ENCODE peak calls at places on chromosome 3, in eight cellular contexts. One of them, this sample, is unnamed.

GRCh38 chr3:75001330-75001729 is 386.9 kb upstream of the CNTN3 start:
- DNase-seq in K562: no peak
- DNase-seq in esophagus muscularis mucosa: no peak
- DNase-seq in stomach: no peak
- DNase-seq in HepG2: peak; percentile 1
- DNase-seq in spleen: no peak
- DNase-seq in endothelial cell of umbilical vein: no peak
- DNase-seq in breast epithelium: no peak
- DNase-seq in this sample: no peak

GRCh38 chr3:47016934-47017435 is 37.5 kb downstream of the NBEAL2 start:
- DNase-seq in esophagus muscularis mucosa: no peak
- DNase-seq in endothelial cell of umbilical vein: peak; percentile 18
- DNase-seq in spleen: no peak
- DNase-seq in stomach: no peak
- DNase-seq in K562: peak; percentile 85
- DNase-seq in HepG2: no peak
- DNase-seq in breast epithelium: no peak
- DNase-seq in this sample: no peak

GRCh38 chr3:99532246-99532645 is 106.1 kb upstream of the COL8A1 start:
- DNase-seq in breast epithelium: no peak
- DNase-seq in stomach: peak; percentile 40
- DNase-seq in endothelial cell of umbilical vein: peak; percentile 88
- DNase-seq in HepG2: peak; percentile 29
- DNase-seq in spleen: no peak
- DNase-seq in esophagus muscularis mucosa: no peak
- DNase-seq in K562: peak; percentile 7
- DNase-seq in this sample: no peak

GRCh38 chr3:179676081-179676480 is 23.2 kb downstream of the USP13 start:
- DNase-seq in endothelial cell of umbilical vein: no peak
- DNase-seq in breast epithelium: no peak
- DNase-seq in stomach: no peak
- DNase-seq in HepG2: no peak
- DNase-seq in K562: no peak
- DNase-seq in spleen: no peak
- DNase-seq in esophagus muscularis mucosa: no peak
- DNase-seq in this sample: no peak

GRCh38 chr3:108673988-108674661 is 83.1 kb downstream of the RETNLB start:
- DNase-seq in K562: no peak
- DNase-seq in esophagus muscularis mucosa: no peak
- DNase-seq in spleen: no peak
- DNase-seq in breast epithelium: no peak
- DNase-seq in stomach: no peak
- DNase-seq in HepG2: no peak
- DNase-seq in endothelial cell of umbilical vein: no peak
- DNase-seq in this sample: no peak

GRCh38 chr3:125192190-125193035 is 20.1 kb downstream of the SLC12A8 start:
- DNase-seq in esophagus muscularis mucosa: no peak
- DNase-seq in HepG2: no peak
- DNase-seq in spleen: no peak
- DNase-seq in stomach: no peak
- DNase-seq in breast epithelium: no peak
- DNase-seq in endothelial cell of umbilical vein: no peak
- DNase-seq in K562: no peak
- DNase-seq in this sample: no peak

GRCh38 chr3:32371466-32372212 is 20.0 kb upstream of the CMTM7 start:
- DNase-seq in stomach: no peak
- DNase-seq in esophagus muscularis mucosa: no peak
- DNase-seq in breast epithelium: no peak
- DNase-seq in K562: no peak
- DNase-seq in endothelial cell of umbilical vein: no peak
- DNase-seq in HepG2: no peak
- DNase-seq in spleen: no peak
- DNase-seq in this sample: no peak

GRCh38 chr3:50516048-50516871 is 12.8 kb upstream of the CACNA2D2 start:
- DNase-seq in breast epithelium: no peak
- DNase-seq in HepG2: peak; percentile 68
- DNase-seq in endothelial cell of umbilical vein: peak; percentile 3
- DNase-seq in stomach: peak; percentile 26
- DNase-seq in spleen: peak; percentile 81
- DNase-seq in esophagus muscularis mucosa: no peak
- DNase-seq in K562: peak; percentile 57
- DNase-seq in this sample: no peak

GRCh38 chr3:70085613-70086012 is 86.1 kb downstream of the SAMMSON start:
- DNase-seq in breast epithelium: no peak
- DNase-seq in spleen: no peak
- DNase-seq in endothelial cell of umbilical vein: no peak
- DNase-seq in HepG2: no peak
- DNase-seq in K562: no peak
- DNase-seq in esophagus muscularis mucosa: no peak
- DNase-seq in stomach: no peak
- DNase-seq in this sample: no peak

GRCh38 chr3:76685858-76686257 is 354.0 kb upstream of the ROBO2 start:
- DNase-seq in endothelial cell of umbilical vein: no peak
- DNase-seq in K562: no peak
- DNase-seq in esophagus muscularis mucosa: no peak
- DNase-seq in breast epithelium: no peak
- DNase-seq in stomach: no peak
- DNase-seq in HepG2: peak; percentile 93
- DNase-seq in spleen: no peak
- DNase-seq in this sample: no peak

GRCh38 chr3:71064976-71065763 is 518.4 kb downstream of the FOXP1 start:
- DNase-seq in stomach: peak; percentile 68
- DNase-seq in endothelial cell of umbilical vein: peak; percentile 67
- DNase-seq in esophagus muscularis mucosa: no peak
- DNase-seq in HepG2: peak; percentile 45
- DNase-seq in spleen: peak; percentile 92
- DNase-seq in K562: peak; percentile 5
- DNase-seq in breast epithelium: peak; percentile 64
- DNase-seq in this sample: peak; percentile 54

GRCh38 chr3:134463676-134464611 is 21.8 kb downstream of the ANAPC13 start:
- DNase-seq in spleen: no peak
- DNase-seq in esophagus muscularis mucosa: peak; percentile 95
- DNase-seq in endothelial cell of umbilical vein: no peak
- DNase-seq in HepG2: no peak
- DNase-seq in breast epithelium: peak; percentile 62
- DNase-seq in stomach: no peak
- DNase-seq in K562: no peak
- DNase-seq in this sample: no peak

GRCh38 chr3:43211681-43212080 is 74.7 kb upstream of the SNRK start:
- DNase-seq in HepG2: no peak
- DNase-seq in esophagus muscularis mucosa: no peak
- DNase-seq in stomach: no peak
- DNase-seq in spleen: no peak
- DNase-seq in breast epithelium: no peak
- DNase-seq in K562: no peak
- DNase-seq in endothelial cell of umbilical vein: no peak
- DNase-seq in this sample: no peak

GRCh38 chr3:56415672-56416071 is 52.6 kb downstream of the ERC2 start:
- DNase-seq in esophagus muscularis mucosa: no peak
- DNase-seq in breast epithelium: no peak
- DNase-seq in spleen: no peak
- DNase-seq in stomach: no peak
- DNase-seq in endothelial cell of umbilical vein: peak; percentile 39
- DNase-seq in HepG2: no peak
- DNase-seq in K562: no peak
- DNase-seq in this sample: no peak

GRCh38 chr3:5324780-5325179 is 137.3 kb downstream of the EDEM1 start:
- DNase-seq in K562: no peak
- DNase-seq in stomach: no peak
- DNase-seq in endothelial cell of umbilical vein: no peak
- DNase-seq in spleen: no peak
- DNase-seq in breast epithelium: no peak
- DNase-seq in HepG2: no peak
- DNase-seq in esophagus muscularis mucosa: no peak
- DNase-seq in this sample: no peak

GRCh38 chr3:110069641-110070538 is 732.5 kb upstream of the DPPA4 start:
- DNase-seq in endothelial cell of umbilical vein: no peak
- DNase-seq in esophagus muscularis mucosa: no peak
- DNase-seq in breast epithelium: no peak
- DNase-seq in stomach: no peak
- DNase-seq in K562: no peak
- DNase-seq in HepG2: no peak
- DNase-seq in spleen: no peak
- DNase-seq in this sample: no peak

GRCh38 chr3:117193390-117193789 is 483.8 kb downstream of the TUSC7 start:
- DNase-seq in spleen: no peak
- DNase-seq in esophagus muscularis mucosa: no peak
- DNase-seq in HepG2: no peak
- DNase-seq in endothelial cell of umbilical vein: no peak
- DNase-seq in breast epithelium: no peak
- DNase-seq in stomach: no peak
- DNase-seq in K562: no peak
- DNase-seq in this sample: no peak
- TF ChIP-seq CTCF in spleen: no peak
- TF ChIP-seq CTCF in esophagus muscularis mucosa: no peak
- TF ChIP-seq CTCF in HepG2: no peak
- TF ChIP-seq CTCF in endothelial cell of umbilical vein: peak; percentile 12
- TF ChIP-seq CTCF in breast epithelium: no peak
- TF ChIP-seq CTCF in stomach: no peak
- TF ChIP-seq CTCF in K562: no peak
- TF ChIP-seq CTCF in this sample: no peak

GRCh38 chr3:194141415-194142155 is 5.6 kb downstream of the HES1 start:
- DNase-seq in esophagus muscularis mucosa: peak; percentile 96
- DNase-seq in spleen: peak; percentile 94
- DNase-seq in breast epithelium: peak; percentile 92
- DNase-seq in HepG2: peak; percentile 78
- DNase-seq in stomach: peak; percentile 95
- DNase-seq in K562: peak; percentile 89
- DNase-seq in endothelial cell of umbilical vein: peak; percentile 93
- DNase-seq in this sample: peak; percentile 95

GRCh38 chr3:194139085-194139976 is 3.4 kb downstream of the HES1 start:
- DNase-seq in K562: peak; percentile 50
- DNase-seq in breast epithelium: no peak
- DNase-seq in stomach: no peak
- DNase-seq in spleen: no peak
- DNase-seq in endothelial cell of umbilical vein: peak; percentile 92
- DNase-seq in esophagus muscularis mucosa: no peak
- DNase-seq in HepG2: peak; percentile 52
- DNase-seq in this sample: peak; percentile 77

GRCh38 chr3:194140520-194141414 is 4.8 kb downstream of the HES1 start:
- DNase-seq in stomach: peak; percentile 48
- DNase-seq in HepG2: peak; percentile 51
- DNase-seq in esophagus muscularis mucosa: no peak
- DNase-seq in breast epithelium: peak; percentile 64
- DNase-seq in spleen: peak; percentile 88
- DNase-seq in K562: peak; percentile 64
- DNase-seq in endothelial cell of umbilical vein: peak; percentile 77
- DNase-seq in this sample: no peak

GRCh38 chr3:194139977-194140351 is 4.0 kb downstream of the HES1 start:
- DNase-seq in esophagus muscularis mucosa: no peak
- DNase-seq in HepG2: no peak
- DNase-seq in breast epithelium: no peak
- DNase-seq in K562: no peak
- DNase-seq in stomach: no peak
- DNase-seq in spleen: no peak
- DNase-seq in endothelial cell of umbilical vein: no peak
- DNase-seq in this sample: no peak

GRCh38 chr3:194142156-194142910 is 6.4 kb downstream of the HES1 start:
- DNase-seq in endothelial cell of umbilical vein: peak; percentile 92
- DNase-seq in esophagus muscularis mucosa: no peak
- DNase-seq in HepG2: no peak
- DNase-seq in K562: no peak
- DNase-seq in stomach: no peak
- DNase-seq in breast epithelium: no peak
- DNase-seq in spleen: no peak
- DNase-seq in this sample: no peak
- TF ChIP-seq POLR2AphosphoS5 in endothelial cell of umbilical vein: no peak
- TF ChIP-seq POLR2AphosphoS5 in esophagus muscularis mucosa: no peak
- TF ChIP-seq POLR2AphosphoS5 in HepG2: no peak
- TF ChIP-seq POLR2AphosphoS5 in K562: no peak
- TF ChIP-seq POLR2AphosphoS5 in stomach: no peak
- TF ChIP-seq POLR2AphosphoS5 in breast epithelium: peak; percentile 6
- TF ChIP-seq POLR2AphosphoS5 in spleen: no peak
- TF ChIP-seq POLR2AphosphoS5 in this sample: peak; percentile 1

DNA sequence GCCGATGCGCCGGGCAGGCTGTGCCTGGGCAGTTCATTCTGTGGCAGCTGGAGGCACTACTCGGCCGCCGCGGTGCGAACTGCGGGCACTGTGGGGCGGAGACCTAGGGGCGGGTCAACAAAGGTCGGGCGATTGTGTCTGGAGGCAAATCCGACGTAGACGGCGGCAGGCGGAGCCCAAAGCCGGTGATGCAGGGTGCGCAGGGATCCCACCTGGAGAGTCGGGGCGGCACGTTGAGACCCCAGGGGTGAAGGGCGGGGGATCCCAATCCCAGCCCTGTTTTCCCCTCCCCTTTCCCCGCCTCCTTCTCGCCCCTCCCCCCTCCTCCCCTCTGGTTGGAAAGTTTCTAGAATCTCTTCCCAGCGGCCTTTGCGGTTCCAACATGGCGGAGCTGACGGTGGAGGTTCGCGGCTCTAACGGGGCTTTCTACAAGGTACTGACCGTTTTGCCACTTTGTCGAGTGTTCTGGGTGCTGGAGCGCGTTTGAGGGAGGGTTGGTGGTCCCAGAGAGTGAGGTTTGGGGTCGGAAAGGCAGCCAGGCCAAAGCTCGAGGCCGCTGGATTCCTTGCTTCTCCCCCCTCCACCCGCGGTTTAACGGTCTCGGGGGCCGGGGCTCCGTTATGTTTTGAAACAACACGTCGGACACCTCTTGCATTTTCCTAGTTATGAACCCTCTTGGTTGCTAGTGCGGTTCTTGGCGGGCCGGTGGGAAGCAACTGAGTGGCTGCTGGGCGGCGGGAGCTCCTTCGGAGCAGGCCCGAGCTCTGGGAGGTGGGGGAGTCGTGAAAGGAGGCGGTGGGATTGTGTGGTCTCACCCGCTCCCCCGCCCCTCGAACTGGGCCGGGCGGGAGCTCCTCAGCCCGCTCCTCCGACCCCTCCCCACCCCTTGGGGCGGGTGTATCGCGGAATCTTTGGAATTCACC is at the start of gene FXR1:
- DNase-seq in spleen: peak; percentile 99
- DNase-seq in HepG2: peak; percentile 84
- DNase-seq in K562: peak; percentile 91
- DNase-seq in breast epithelium: peak; percentile 85
- DNase-seq in stomach: peak; percentile 90
- DNase-seq in endothelial cell of umbilical vein: peak; percentile 83
- DNase-seq in esophagus muscularis mucosa: peak; percentile 96
- DNase-seq in this sample: peak; percentile 89
- TF ChIP-seq CTCF in spleen: peak; percentile 85
- TF ChIP-seq CTCF in HepG2: peak; percentile 70
- TF ChIP-seq CTCF in K562: peak; percentile 49
- TF ChIP-seq CTCF in breast epithelium: peak; percentile 73
- TF ChIP-seq CTCF in stomach: no peak
- TF ChIP-seq CTCF in endothelial cell of umbilical vein: peak; percentile 83
- TF ChIP-seq CTCF in esophagus muscularis mucosa: peak; percentile 83
- TF ChIP-seq CTCF in this sample: peak; percentile 84

DNA sequence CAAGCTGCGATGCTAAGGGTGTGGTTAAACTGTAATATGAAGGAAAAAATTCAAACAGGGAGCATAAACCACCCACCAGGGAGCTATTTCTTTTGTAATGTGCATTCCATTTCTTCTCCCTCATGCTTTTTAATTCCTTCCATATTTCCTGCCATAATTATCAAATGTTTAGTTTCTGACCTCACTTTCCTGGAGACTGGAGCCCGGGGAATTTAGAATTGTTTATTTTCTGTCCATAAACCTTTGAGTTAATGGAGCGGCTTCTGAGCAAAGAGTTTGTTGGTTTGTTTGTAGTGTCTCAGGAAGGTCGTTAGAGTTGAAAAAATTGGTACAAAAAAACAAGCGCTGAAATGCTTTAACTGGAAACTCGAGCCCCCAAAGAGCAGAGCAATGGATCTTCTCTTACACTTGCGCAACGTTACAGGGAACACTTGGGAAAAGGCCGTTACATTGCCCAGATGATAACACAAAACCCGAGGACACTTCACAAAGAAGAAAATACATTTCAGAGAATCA is 1.0 kb downstream of the FSTL1 start:
- DNase-seq in HepG2: no peak
- DNase-seq in endothelial cell of umbilical vein: peak; percentile 59
- DNase-seq in K562: no peak
- DNase-seq in esophagus muscularis mucosa: no peak
- DNase-seq in breast epithelium: no peak
- DNase-seq in spleen: no peak
- DNase-seq in stomach: no peak
- DNase-seq in this sample: no peak
- TF ChIP-seq POLR2AphosphoS5 in HepG2: no peak
- TF ChIP-seq POLR2AphosphoS5 in endothelial cell of umbilical vein: no peak
- TF ChIP-seq POLR2AphosphoS5 in K562: no peak
- TF ChIP-seq POLR2AphosphoS5 in esophagus muscularis mucosa: peak; percentile 69
- TF ChIP-seq POLR2AphosphoS5 in breast epithelium: peak; percentile 69
- TF ChIP-seq POLR2AphosphoS5 in spleen: no peak
- TF ChIP-seq POLR2AphosphoS5 in stomach: peak; percentile 48
- TF ChIP-seq POLR2AphosphoS5 in this sample: no peak

This sample was measured in prostate gland.